ENCODE peak calls at places on chromosomes 13 and 19, in six cellular contexts. Q is fibroblast of lung; L is NCI-H1694 treated with DMSO at 0.1 percent for 48 hours; C is A172; R is HCT116; O is stimulated activated CD4-positive, alpha-beta T cell treated with anti-CD3 and anti-CD28 coated beads, Interleukin-4, amount 100 ng/mL, for 24 hours. U is an unnamed sample.

GRCh38 chr19:45104658-45105384 is 11.8 kb downstream of the PPP1R37 start:
- DNase-seq in Q (no peak), L (no peak), C (no peak), R (no peak), O (no peak), U (no peak)

GRCh38 chr19:40741527-40742390 is 8.5 kb downstream of the ACTMAP start:
- DNase-seq in Q (no peak), L (no peak), C (no peak), R (no peak), O (no peak), U (no peak)

GRCh38 chr13:44868397-44868796 is 120.9 kb downstream of the NUFIP1 start:
- DNase-seq in Q (no peak), L (no peak), C (no peak), R (no peak), O (no peak), U (no peak)

GRCh38 chr19:13876834-13877233 is at the start of gene NANOS3:
- DNase-seq in Q (no peak), L (no peak), C (no peak), R (no peak), O (no peak), U (no peak)

GRCh38 chr13:112450118-112450517 is 74.0 kb downstream of the SPACA7 start:
- DNase-seq in Q (no peak), L (no peak), C (no peak), R (no peak), O (no peak), U (no peak)

GRCh38 chr19:56133858-56134654 is 7.0 kb upstream of the ZNF444 start:
- DNase-seq in Q (no peak), L (no peak), C (peak), R (no peak), O (no peak), U (no peak)

GRCh38 chr19:15471639-15472101 is 7.3 kb upstream of the RASAL3 start:
- DNase-seq in Q (no peak), L (no peak), C (no peak), R (no peak), O (no peak), U (no peak)

GRCh38 chr13:49329831-49330545 is 82.3 kb downstream of the CDADC1 start:
- DNase-seq in Q (no peak), L (no peak), C (no peak), R (no peak), O (no peak), U (no peak)

GRCh38 chr13:23455401-23456185 is 22.1 kb upstream of the SACS start:
- DNase-seq in Q (peak), L (no peak), C (no peak), R (no peak), O (no peak), U (no peak)

GRCh38 chr13:98906746-98907502 is 70.9 kb downstream of the DOCK9 start:
- DNase-seq in Q (no peak), L (no peak), C (no peak), R (no peak), O (no peak), U (no peak)

GRCh38 chr13:57918913-57919312 is 287.4 kb downstream of the PCDH17 start:
- DNase-seq in Q (no peak), L (no peak), C (no peak), R (no peak), O (no peak), U (no peak)

GRCh38 chr19:40603071-40603718 is 2.0 kb downstream of the LTBP4 start:
- DNase-seq in Q (no peak), L (peak), C (peak), R (no peak), O (no peak), U (no peak)

GRCh38 chr13:32228330-32229041 is 86.7 kb downstream of the ZAR1L start:
- DNase-seq in Q (no peak), L (peak), C (peak), R (peak), O (no peak), U (no peak)

GRCh38 chr13:107322228-107322627 is 754.3 kb upstream of the ARGLU1 start:
- DNase-seq in Q (no peak), L (no peak), C (no peak), R (no peak), O (no peak), U (no peak)

GRCh38 chr19:34888091-34888490 is 38.6 kb upstream of the ZNF30 start:
- DNase-seq in Q (no peak), L (no peak), C (no peak), R (no peak), O (no peak), U (no peak)

GRCh38 chr13:46389985-46390384 is 2.9 kb upstream of the RUBCNL start:
- DNase-seq in Q (peak), L (no peak), C (no peak), R (no peak), O (no peak), U (peak)

GRCh38 chr19:45448887-45449299 is 18.9 kb upstream of the FOSB start:
- DNase-seq in Q (no peak), L (no peak), C (no peak), R (no peak), O (no peak), U (no peak)